ENCODE peak calls at places on chromosomes 3 and 15, in seven cellular contexts. One of them, this sample, is unnamed.

GRCh38 chr15:81548350-81549116 is 174.5 kb upstream of the TMC3 start:
- DNase-seq in CD8-positive, alpha-beta T cell: no peak
- DNase-seq in sigmoid colon: no peak
- DNase-seq in psoas muscle: no peak
- DNase-seq in GM23338: no peak
- DNase-seq in cardiac muscle cell: peak; percentile 7
- DNase-seq in stomach: no peak
- DNase-seq in this sample: no peak

GRCh38 chr3:52480768-52481715 is 14.1 kb upstream of the STAB1 start:
- DNase-seq in CD8-positive, alpha-beta T cell: no peak
- DNase-seq in sigmoid colon: no peak
- DNase-seq in stomach: no peak
- DNase-seq in psoas muscle: peak; percentile 48
- DNase-seq in cardiac muscle cell: no peak
- DNase-seq in GM23338: no peak
- DNase-seq in this sample: no peak

GRCh38 chr3:38117163-38117716 is 19.7 kb downstream of the ACAA1 start:
- DNase-seq in sigmoid colon: peak; percentile 64
- DNase-seq in GM23338: no peak
- DNase-seq in CD8-positive, alpha-beta T cell: no peak
- DNase-seq in psoas muscle: no peak
- DNase-seq in stomach: peak; percentile 59
- DNase-seq in cardiac muscle cell: no peak
- DNase-seq in this sample: no peak

GRCh38 chr15:41024141-41024540 is 70.9 kb downstream of the CHAC1 start:
- DNase-seq in cardiac muscle cell: peak; percentile 73
- DNase-seq in psoas muscle: no peak
- DNase-seq in stomach: no peak
- DNase-seq in GM23338: no peak
- DNase-seq in sigmoid colon: no peak
- DNase-seq in CD8-positive, alpha-beta T cell: no peak
- DNase-seq in this sample: no peak

GRCh38 chr3:95120921-95121320 is 1058.1 kb downstream of the NSUN3 start:
- DNase-seq in CD8-positive, alpha-beta T cell: no peak
- DNase-seq in stomach: no peak
- DNase-seq in psoas muscle: no peak
- DNase-seq in sigmoid colon: no peak
- DNase-seq in GM23338: no peak
- DNase-seq in cardiac muscle cell: no peak
- DNase-seq in this sample: no peak

GRCh38 chr3:50655009-50655830 is 19.5 kb upstream of the DOCK3 start:
- DNase-seq in sigmoid colon: no peak
- DNase-seq in stomach: no peak
- DNase-seq in cardiac muscle cell: no peak
- DNase-seq in psoas muscle: peak; percentile 31
- DNase-seq in CD8-positive, alpha-beta T cell: no peak
- DNase-seq in GM23338: no peak
- DNase-seq in this sample: no peak

GRCh38 chr3:184155644-184156521 is 706 bp downstream of the DVL3 start:
- DNase-seq in sigmoid colon: peak; percentile 79
- DNase-seq in psoas muscle: no peak
- DNase-seq in CD8-positive, alpha-beta T cell: no peak
- DNase-seq in cardiac muscle cell: no peak
- DNase-seq in GM23338: peak; percentile 61
- DNase-seq in stomach: no peak
- DNase-seq in this sample: peak; percentile 44

GRCh38 chr3:39398700-39399099 is 7.8 kb upstream of the RPSA start:
- DNase-seq in psoas muscle: no peak
- DNase-seq in sigmoid colon: peak; percentile 17
- DNase-seq in stomach: no peak
- DNase-seq in GM23338: no peak
- DNase-seq in CD8-positive, alpha-beta T cell: no peak
- DNase-seq in cardiac muscle cell: no peak
- DNase-seq in this sample: no peak

GRCh38 chr3:35254917-35255316 is 384.4 kb upstream of the ARPP21 start:
- DNase-seq in GM23338: no peak
- DNase-seq in cardiac muscle cell: no peak
- DNase-seq in sigmoid colon: no peak
- DNase-seq in psoas muscle: no peak
- DNase-seq in stomach: no peak
- DNase-seq in CD8-positive, alpha-beta T cell: no peak
- DNase-seq in this sample: no peak

GRCh38 chr3:149299938-149300791 is 33.3 kb downstream of the TM4SF18 start:
- DNase-seq in sigmoid colon: no peak
- DNase-seq in stomach: peak; percentile 53
- DNase-seq in GM23338: no peak
- DNase-seq in CD8-positive, alpha-beta T cell: no peak
- DNase-seq in psoas muscle: no peak
- DNase-seq in cardiac muscle cell: peak; percentile 93
- DNase-seq in this sample: peak; percentile 27

GRCh38 chr3:10432156-10432845 is 73.1 kb downstream of the ATP2B2 start:
- DNase-seq in CD8-positive, alpha-beta T cell: no peak
- DNase-seq in sigmoid colon: no peak
- DNase-seq in stomach: no peak
- DNase-seq in GM23338: no peak
- DNase-seq in cardiac muscle cell: no peak
- DNase-seq in psoas muscle: peak; percentile 88
- DNase-seq in this sample: no peak

GRCh38 chr3:182725372-182726251 is 67.7 kb upstream of the ATP11B start:
- DNase-seq in GM23338: peak; percentile 65
- DNase-seq in cardiac muscle cell: peak; percentile 14
- DNase-seq in CD8-positive, alpha-beta T cell: no peak
- DNase-seq in stomach: peak; percentile 62
- DNase-seq in sigmoid colon: no peak
- DNase-seq in psoas muscle: no peak
- DNase-seq in this sample: no peak

GRCh38 chr3:112425858-112426750 is 73.2 kb downstream of the BTLA start:
- DNase-seq in GM23338: peak; percentile 52
- DNase-seq in stomach: no peak
- DNase-seq in cardiac muscle cell: no peak
- DNase-seq in psoas muscle: no peak
- DNase-seq in sigmoid colon: no peak
- DNase-seq in CD8-positive, alpha-beta T cell: no peak
- DNase-seq in this sample: no peak

GRCh38 chr15:79779739-79780138 is 117.1 kb downstream of the MTHFS start:
- DNase-seq in sigmoid colon: no peak
- DNase-seq in stomach: no peak
- DNase-seq in psoas muscle: no peak
- DNase-seq in CD8-positive, alpha-beta T cell: no peak
- DNase-seq in cardiac muscle cell: no peak
- DNase-seq in GM23338: no peak
- DNase-seq in this sample: no peak

GRCh38 chr3:102177075-102177755 is 257.6 kb upstream of the ZPLD1 start:
- DNase-seq in GM23338: no peak
- DNase-seq in CD8-positive, alpha-beta T cell: no peak
- DNase-seq in cardiac muscle cell: no peak
- DNase-seq in psoas muscle: no peak
- DNase-seq in sigmoid colon: no peak
- DNase-seq in stomach: no peak
- DNase-seq in this sample: no peak

GRCh38 chr15:95626501-95627361 is 703.8 kb upstream of the NR2F2 start:
- DNase-seq in stomach: no peak
- DNase-seq in CD8-positive, alpha-beta T cell: no peak
- DNase-seq in cardiac muscle cell: no peak
- DNase-seq in GM23338: peak; percentile 33
- DNase-seq in psoas muscle: no peak
- DNase-seq in sigmoid colon: no peak
- DNase-seq in this sample: no peak

GRCh38 chr15:94305133-94305532 is 73.8 kb downstream of the MCTP2 start:
- DNase-seq in psoas muscle: no peak
- DNase-seq in GM23338: no peak
- DNase-seq in sigmoid colon: no peak
- DNase-seq in CD8-positive, alpha-beta T cell: no peak
- DNase-seq in cardiac muscle cell: no peak
- DNase-seq in stomach: no peak
- DNase-seq in this sample: no peak

GRCh38 chr3:50536471-50537180 is 30.9 kb downstream of the C3orf18 start:
- DNase-seq in cardiac muscle cell: no peak
- DNase-seq in psoas muscle: no peak
- DNase-seq in CD8-positive, alpha-beta T cell: no peak
- DNase-seq in sigmoid colon: no peak
- DNase-seq in stomach: no peak
- DNase-seq in GM23338: no peak
- DNase-seq in this sample: no peak

GRCh38 chr3:108092556-108092955 is 1.7 kb upstream of the CD47 start:
- DNase-seq in psoas muscle: no peak
- DNase-seq in sigmoid colon: no peak
- DNase-seq in stomach: no peak
- DNase-seq in CD8-positive, alpha-beta T cell: no peak
- DNase-seq in GM23338: no peak
- DNase-seq in cardiac muscle cell: no peak
- DNase-seq in this sample: no peak

GRCh38 chr3:29186131-29186599 is 94.7 kb upstream of the RBMS3 start:
- DNase-seq in psoas muscle: no peak
- DNase-seq in sigmoid colon: no peak
- DNase-seq in cardiac muscle cell: peak; percentile 89
- DNase-seq in stomach: no peak
- DNase-seq in CD8-positive, alpha-beta T cell: no peak
- DNase-seq in GM23338: no peak
- DNase-seq in this sample: no peak

GRCh38 chr3:170714151-170714550 is 128.3 kb upstream of the SLC7A14 start:
- DNase-seq in sigmoid colon: no peak
- DNase-seq in CD8-positive, alpha-beta T cell: no peak
- DNase-seq in cardiac muscle cell: peak; percentile 66
- DNase-seq in stomach: no peak
- DNase-seq in GM23338: no peak
- DNase-seq in psoas muscle: no peak
- DNase-seq in this sample: no peak

GRCh38 chr3:185764168-185764988 is 60.5 kb downstream of the IGF2BP2 start:
- DNase-seq in stomach: no peak
- DNase-seq in sigmoid colon: no peak
- DNase-seq in cardiac muscle cell: peak; percentile 48
- DNase-seq in psoas muscle: no peak
- DNase-seq in GM23338: no peak
- DNase-seq in CD8-positive, alpha-beta T cell: no peak
- DNase-seq in this sample: no peak

DNA sequence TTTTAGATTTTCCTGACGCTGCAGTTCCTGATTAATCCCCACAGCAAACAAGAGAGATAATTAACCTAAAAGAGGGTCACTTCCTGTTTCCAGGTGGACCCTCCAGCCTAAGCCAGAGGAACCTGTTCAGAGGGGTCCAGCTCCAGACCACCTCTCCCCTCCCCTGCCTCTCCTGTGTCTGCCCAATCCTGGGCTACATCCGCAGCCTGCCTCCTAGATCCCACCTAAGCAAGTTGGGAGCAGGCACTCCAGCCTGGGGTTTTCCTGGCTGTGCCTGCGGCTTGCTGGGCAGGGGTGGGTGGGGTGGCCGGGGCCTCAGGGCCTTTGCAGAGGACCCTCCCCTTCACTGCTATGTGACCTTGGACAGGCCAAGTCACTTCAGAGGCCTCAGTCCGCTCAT is 178.6 kb upstream of the LINGO1 start:
- DNase-seq in sigmoid colon: no peak
- DNase-seq in stomach: no peak
- DNase-seq in cardiac muscle cell: no peak
- DNase-seq in psoas muscle: no peak
- DNase-seq in GM23338: no peak
- DNase-seq in CD8-positive, alpha-beta T cell: no peak
- DNase-seq in this sample: no peak
- H3K27me3 ChIP-seq in sigmoid colon: no peaks in the 10 kb centered on the region
- H3K27me3 ChIP-seq in stomach: peaks cover 3% of the 10 kb centered on the region
- H3K27me3 ChIP-seq in cardiac muscle cell: peaks cover 4% of the 10 kb centered on the region
- H3K27me3 ChIP-seq in psoas muscle: no peaks in the 10 kb centered on the region
- H3K27me3 ChIP-seq in GM23338: no peaks in the 10 kb centered on the region
- H3K27me3 ChIP-seq in CD8-positive, alpha-beta T cell: no peaks in the 10 kb centered on the region
- H3K27me3 ChIP-seq in this sample: no peaks in the 10 kb centered on the region

GRCh38 chr3:193767353-193768068 is 174.5 kb downstream of the OPA1 start:
- DNase-seq in cardiac muscle cell: no peak
- DNase-seq in GM23338: no peak
- DNase-seq in sigmoid colon: peak; percentile 22
- DNase-seq in psoas muscle: no peak
- DNase-seq in CD8-positive, alpha-beta T cell: no peak
- DNase-seq in stomach: no peak
- DNase-seq in this sample: no peak
- TF ChIP-seq CTCF in cardiac muscle cell: no peak
- TF ChIP-seq CTCF in GM23338: no peak
- TF ChIP-seq CTCF in sigmoid colon: no peak
- TF ChIP-seq CTCF in psoas muscle: no peak
- TF ChIP-seq CTCF in CD8-positive, alpha-beta T cell: no peak
- TF ChIP-seq CTCF in stomach: no peak
- TF ChIP-seq CTCF in this sample: no peak

DNA sequence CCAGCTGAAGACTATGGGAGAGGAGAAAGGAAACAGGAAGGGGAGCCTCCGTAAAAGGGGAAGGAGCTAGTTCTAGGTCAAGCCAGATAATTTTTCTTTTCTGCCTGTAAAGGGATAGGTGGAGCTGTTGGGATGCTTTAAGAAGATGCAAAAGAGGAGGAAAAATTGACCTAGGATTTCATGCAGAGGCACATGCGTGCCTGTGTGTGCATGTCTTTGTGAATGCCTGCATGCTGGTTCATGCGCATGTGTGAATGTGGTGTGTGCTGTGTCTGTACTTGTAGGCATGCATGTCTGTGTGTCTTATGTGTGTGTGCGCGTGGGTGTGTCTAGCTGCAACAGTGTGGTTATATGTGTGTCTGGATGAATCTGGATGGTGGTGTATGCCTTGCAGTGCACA is 27.3 kb downstream of the CCDC33 start:
- DNase-seq in sigmoid colon: no peak
- DNase-seq in psoas muscle: no peak
- DNase-seq in GM23338: no peak
- DNase-seq in cardiac muscle cell: no peak
- DNase-seq in CD8-positive, alpha-beta T cell: no peak
- DNase-seq in stomach: no peak
- DNase-seq in this sample: no peak
- H3K27me3 ChIP-seq in sigmoid colon: peaks cover 11% of the 10 kb centered on the region
- H3K27me3 ChIP-seq in psoas muscle: no peaks in the 10 kb centered on the region
- H3K27me3 ChIP-seq in GM23338: no peaks in the 10 kb centered on the region
- H3K27me3 ChIP-seq in cardiac muscle cell: no peaks in the 10 kb centered on the region
- H3K27me3 ChIP-seq in CD8-positive, alpha-beta T cell: peaks cover 3% of the 10 kb centered on the region
- H3K27me3 ChIP-seq in stomach: no peaks in the 10 kb centered on the region
- H3K27me3 ChIP-seq in this sample: no peaks in the 10 kb centered on the region

DNA sequence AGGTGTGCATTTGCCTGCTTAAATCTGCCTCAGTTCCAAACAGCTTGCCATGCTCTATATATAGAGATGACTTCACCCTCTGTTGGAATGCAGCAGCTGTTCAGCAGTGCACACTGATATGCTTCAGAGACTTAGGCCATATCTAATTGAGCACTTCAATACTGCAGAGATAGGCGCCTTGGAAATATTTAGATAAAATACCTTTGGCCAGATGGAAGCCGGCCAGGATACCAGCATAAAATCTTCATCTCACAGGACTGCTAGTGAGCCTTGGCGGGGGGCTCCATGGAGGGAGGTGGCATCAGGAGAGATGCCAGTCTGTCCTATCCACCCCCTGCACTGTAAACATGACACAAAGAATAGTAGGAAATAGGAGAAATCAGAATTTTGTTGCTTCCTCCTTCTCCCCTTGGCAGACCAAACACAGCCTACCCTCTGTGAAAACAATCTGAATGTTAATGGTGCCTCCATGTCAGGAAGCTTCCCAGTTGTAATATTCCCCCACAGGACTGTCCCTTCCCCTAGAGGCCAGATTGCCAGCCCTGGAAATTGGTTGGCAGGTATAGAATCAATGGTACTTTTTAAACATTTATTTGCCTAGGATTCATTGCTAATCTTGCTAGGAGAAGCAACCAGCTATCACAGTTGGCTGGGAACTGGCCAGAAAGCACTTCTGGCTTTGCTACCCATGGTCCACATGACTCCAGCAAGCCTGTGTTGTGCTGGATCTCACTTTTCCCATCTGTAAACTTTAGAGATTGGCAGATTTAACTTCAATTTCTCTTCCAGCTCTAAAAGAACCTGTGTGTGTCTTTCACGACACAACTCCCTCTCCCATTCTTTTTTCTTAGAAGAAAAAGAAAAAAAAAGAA is 215.5 kb upstream of the KCNMB2 start:
- DNase-seq in psoas muscle: no peak
- DNase-seq in sigmoid colon: peak; percentile 63
- DNase-seq in CD8-positive, alpha-beta T cell: no peak
- DNase-seq in GM23338: no peak
- DNase-seq in cardiac muscle cell: peak; percentile 68
- DNase-seq in stomach: peak; percentile 31
- DNase-seq in this sample: peak; percentile 34
- TF ChIP-seq CTCF in psoas muscle: peak; percentile 8
- TF ChIP-seq CTCF in sigmoid colon: no peak
- TF ChIP-seq CTCF in CD8-positive, alpha-beta T cell: no peak
- TF ChIP-seq CTCF in GM23338: no peak
- TF ChIP-seq CTCF in cardiac muscle cell: no peak
- TF ChIP-seq CTCF in stomach: no peak
- TF ChIP-seq CTCF in this sample: no peak